ENCODE peak calls at places on chromosomes 6 and 20, in seven cellular contexts. K is EL, Z is brain microvascular endothelial cell, Y is substantia nigra, J is ACHN, O is choroid plexus epithelial cell, F is kidney tubule cell. P is an unnamed sample.

GRCh38 chr6:137813308-137813707 is 53.8 kb upstream of the TNFAIP3 start:
- DNase-seq in K (peak; percentile 13), Z (no peak), Y (no peak), J (no peak), O (no peak), F (peak; percentile 88), P (no peak)

GRCh38 chr6:2412731-2413130 is 167.3 kb upstream of the GMDS start:
- DNase-seq in K (peak; percentile 69), Z (peak; percentile 87), Y (no peak), J (no peak), O (peak; percentile 76), F (peak; percentile 66), P (no peak)

GRCh38 chr20:2806351-2806701 is 5.9 kb upstream of the CPXM1 start:
- DNase-seq in K (no peak), Z (no peak), Y (no peak), J (no peak), O (no peak), F (no peak), P (no peak)

GRCh38 chr6:54588176-54588575 is 258.4 kb upstream of the FAM83B start:
- DNase-seq in K (no peak), Z (no peak), Y (no peak), J (no peak), O (peak; percentile 55), F (no peak), P (no peak)

GRCh38 chr6:127886603-127887002 is 14.3 kb downstream of the THEMIS start:
- DNase-seq in K (no peak), Z (no peak), Y (no peak), J (no peak), O (peak; percentile 18), F (no peak), P (no peak)

GRCh38 chr6:156687875-156688549 is 89.2 kb upstream of the ARID1B start:
- DNase-seq in K (peak; percentile 48), Z (peak; percentile 6), Y (peak; percentile 53), J (no peak), O (peak; percentile 53), F (peak; percentile 45), P (peak; percentile 18)

GRCh38 chr6:56691201-56691595 is 48.5 kb upstream of the DST start:
- DNase-seq in K (no peak), Z (no peak), Y (no peak), J (peak; percentile 24), O (no peak), F (peak; percentile 53), P (no peak)

GRCh38 chr6:86147311-86147710 is 504.6 kb upstream of the SYNCRIP start:
- DNase-seq in K (no peak), Z (no peak), Y (no peak), J (no peak), O (no peak), F (no peak), P (no peak)

GRCh38 chr20:50733644-50734349 is 2.4 kb downstream of the PARD6B start:
- DNase-seq in K (no peak), Z (no peak), Y (no peak), J (no peak), O (no peak), F (no peak), P (no peak)

GRCh38 chr20:16263582-16263981 is 309.7 kb downstream of the KIF16B start:
- DNase-seq in K (no peak), Z (no peak), Y (no peak), J (no peak), O (no peak), F (no peak), P (no peak)

GRCh38 chr6:50467931-50468330 is 245.4 kb upstream of the TFAP2D start:
- DNase-seq in K (no peak), Z (no peak), Y (no peak), J (no peak), O (no peak), F (no peak), P (no peak)

GRCh38 chr6:56866917-56867522 is 87.9 kb upstream of the BEND6 start:
- DNase-seq in K (peak; percentile 66), Z (peak; percentile 29), Y (no peak), J (peak; percentile 43), O (peak; percentile 53), F (peak; percentile 49), P (no peak)

GRCh38 chr6:143018955-143019354 is 41.7 kb upstream of the AIG1 start:
- DNase-seq in K (no peak), Z (no peak), Y (no peak), J (no peak), O (peak; percentile 34), F (no peak), P (no peak)

GRCh38 chr20:49179368-49180277 is 8.5 kb downstream of the STAU1 start:
- DNase-seq in K (no peak), Z (no peak), Y (no peak), J (no peak), O (no peak), F (peak; percentile 35), P (no peak)

GRCh38 chr20:63385819-63386218 is 24.7 kb upstream of the CHRNA4 start:
- DNase-seq in K (no peak), Z (no peak), Y (no peak), J (no peak), O (no peak), F (no peak), P (no peak)

GRCh38 chr6:16481680-16482079 is 243.3 kb downstream of the GMPR start:
- DNase-seq in K (no peak), Z (no peak), Y (no peak), J (no peak), O (no peak), F (no peak), P (no peak)

GRCh38 chr6:105482227-105482839 is 79.5 kb upstream of the PREP start:
- DNase-seq in K (peak; percentile 65), Z (no peak), Y (no peak), J (peak; percentile 24), O (peak; percentile 72), F (peak; percentile 9), P (no peak)

GRCh38 chr20:24766826-24767622 is 182.0 kb upstream of the CST7 start:
- DNase-seq in K (no peak), Z (no peak), Y (no peak), J (no peak), O (no peak), F (peak; percentile 65), P (no peak)

GRCh38 chr6:127290391-127290963 is 23.8 kb downstream of the RNF146 start:
- DNase-seq in K (no peak), Z (no peak), Y (no peak), J (no peak), O (no peak), F (no peak), P (no peak)

GRCh38 chr20:9028419-9028818 is 40.5 kb upstream of the PLCB4 start:
- DNase-seq in K (peak; percentile 42), Z (peak; percentile 37), Y (no peak), J (no peak), O (no peak), F (no peak), P (no peak)

GRCh38 chr6:140040391-140040790 is 665.9 kb upstream of the CITED2 start:
- DNase-seq in K (peak; percentile 40), Z (no peak), Y (no peak), J (no peak), O (peak; percentile 54), F (peak; percentile 45), P (no peak)

GRCh38 chr20:60718743-60719142 is 533.3 kb upstream of the CDH4 start:
- DNase-seq in K (no peak), Z (no peak), Y (no peak), J (no peak), O (no peak), F (no peak), P (no peak)

GRCh38 chr6:166957087-166957804 is 896 bp upstream of the RNASET2 start:
- DNase-seq in K (peak; percentile 36), Z (no peak), Y (no peak), J (no peak), O (peak; percentile 22), F (peak; percentile 80), P (no peak)

GRCh38 chr20:25005661-25006060 is 13.1 kb upstream of the APMAP start:
- DNase-seq in K (no peak), Z (no peak), Y (no peak), J (no peak), O (no peak), F (no peak), P (no peak)

GRCh38 chr6:593907-594212 is 63.0 kb downstream of the HUS1B start:
- DNase-seq in K (no peak), Z (no peak), Y (no peak), J (no peak), O (no peak), F (no peak), P (no peak)

GRCh38 chr6:48825501-48826317 is 637.3 kb downstream of the MMUT start:
- DNase-seq in K (peak; percentile 66), Z (peak; percentile 46), Y (no peak), J (peak; percentile 7), O (peak; percentile 73), F (no peak), P (no peak)

GRCh38 chr6:20474756-20475542 is 59.3 kb upstream of the CDKAL1 start:
- DNase-seq in K (no peak), Z (no peak), Y (no peak), J (no peak), O (no peak), F (no peak), P (no peak)

GRCh38 chr6:104014560-104014959 is 845.2 kb downstream of the HACE1 start:
- DNase-seq in K (no peak), Z (no peak), Y (no peak), J (no peak), O (no peak), F (no peak), P (no peak)